ENCODE peak calls at places on chromosomes 3 and 15, in four cellular contexts. X is K562, H is GM12878, I is HepG2. S is an unnamed sample.

GRCh38 chr15:35173444-35174118 is 88.5 kb upstream of the NANOGP8 start:
- DNase-seq in X (peak), H (no peak), I (peak), S (no peak)

GRCh38 chr3:195182470-195182795 is 88.5 kb downstream of the XXYLT1 start:
- DNase-seq in X (no peak), H (no peak), I (no peak), S (no peak)

GRCh38 chr3:45806072-45806471 is 9.7 kb upstream of the SLC6A20 start:
- DNase-seq in X (no peak), H (no peak), I (no peak), S (no peak)

GRCh38 chr15:41895957-41896356 is 2.1 kb upstream of the SPTBN5 start:
- DNase-seq in X (no peak), H (no peak), I (no peak), S (no peak)

GRCh38 chr15:89359471-89360293 is 25.1 kb upstream of the POLG start:
- DNase-seq in X (no peak), H (no peak), I (no peak), S (no peak)

GRCh38 chr15:73078722-73079121 is 26.5 kb downstream of the NEO1 start:
- DNase-seq in X (no peak), H (no peak), I (peak), S (no peak)

GRCh38 chr3:188400494-188401243 is 246.7 kb downstream of the LPP start:
- DNase-seq in X (no peak), H (peak), I (no peak), S (no peak)

GRCh38 chr15:62390793-62391543 is 225.9 kb upstream of the C2CD4B start:
- DNase-seq in X (peak), H (no peak), I (peak), S (peak)

GRCh38 chr15:38886315-38887163 is 321.9 kb upstream of the RASGRP1 start:
- DNase-seq in X (no peak), H (no peak), I (no peak), S (no peak)

GRCh38 chr3:103227651-103228050 is 792.8 kb downstream of the ZPLD1 start:
- DNase-seq in X (no peak), H (no peak), I (no peak), S (no peak)
- TF ChIP-seq CREB1 in X (no peak), H (no peak), I (no peak), S (no peak)

GRCh38 chr3:29335438-29335837 is 54.6 kb downstream of the RBMS3 start:
- DNase-seq in X (no peak), H (no peak), I (no peak), S (peak)
- TF ChIP-seq CBFB in X (no peak), H (no peak), I (no peak), S (no peak)

GRCh38 chr15:31316135-31316795 is 10.4 kb upstream of the KLF13 start:
- DNase-seq in X (no peak), H (no peak), I (no peak), S (no peak)

GRCh38 chr15:31320022-31320421 is 6.6 kb upstream of the KLF13 start:
- DNase-seq in X (no peak), H (no peak), I (no peak), S (no peak)

GRCh38 chr15:31318429-31318828 is 8.2 kb upstream of the KLF13 start:
- DNase-seq in X (no peak), H (no peak), I (no peak), S (no peak)

GRCh38 chr15:31317033-31317979 is 9.3 kb upstream of the KLF13 start:
- DNase-seq in X (no peak), H (no peak), I (no peak), S (no peak)

DNA sequence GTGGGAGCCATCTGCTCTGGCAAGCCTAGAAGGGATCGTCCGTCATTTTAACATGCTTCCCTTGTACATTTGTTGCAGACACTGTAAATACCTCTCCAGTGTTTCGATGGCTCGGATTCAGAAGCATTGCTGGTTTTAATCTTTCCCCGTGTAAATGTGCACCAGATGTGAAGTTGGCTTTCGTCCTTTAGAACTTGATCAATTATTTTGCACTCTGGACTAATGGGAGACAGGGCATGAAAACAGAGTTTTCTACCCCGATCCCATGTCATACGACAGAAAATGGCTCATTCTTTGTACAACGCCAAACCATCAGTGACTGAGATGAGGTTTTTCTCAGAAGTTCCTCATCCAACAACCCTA is 8.7 kb upstream of the KLF13 start:
- DNase-seq in X (no peak), H (no peak), I (no peak), S (no peak)
- TF ChIP-seq CREB1 in X (no peak), H (no peak), I (no peak), S (no peak)

DNA sequence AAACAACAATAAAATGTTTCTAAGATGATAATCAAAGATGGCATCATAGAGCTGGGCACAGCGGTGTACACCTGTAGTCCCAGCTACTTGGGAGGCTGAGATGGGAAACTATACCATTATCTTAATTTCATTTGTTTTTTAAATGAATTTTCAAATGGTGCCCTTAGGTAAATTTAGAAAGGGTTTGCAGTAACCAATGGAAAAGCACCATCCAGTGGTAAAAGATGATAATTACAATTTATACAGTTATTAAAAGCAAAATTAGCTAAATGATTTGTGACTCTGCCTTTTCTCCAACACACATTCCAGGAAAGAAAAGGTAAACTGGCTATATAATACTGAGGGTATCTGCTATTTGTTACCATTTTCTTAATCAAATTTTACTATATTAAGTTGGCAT is 14.4 kb upstream of the ANKRD28 start:
- DNase-seq in X (peak), H (no peak), I (no peak), S (no peak)
- TF ChIP-seq CBFB in X (no peak), H (no peak), I (no peak), S (no peak)

S was measured in WTC11.